ENCODE peak calls at places on chromosomes 3 and 15, in five cellular contexts. Q, H, D, I and K are unnamed samples.

GRCh38 chr3:141127344-141128125 is 76.4 kb downstream of the SPSB4 start:
- DNase-seq in I (no peak), D (no peak), Q (no peak), H (no peak), K (no peak)

GRCh38 chr3:34247401-34247800 is 449.0 kb downstream of the PDCD6IP start:
- DNase-seq in I (no peak), D (no peak), H (no peak), Q (no peak), K (no peak)

GRCh38 chr3:162978136-162978535 is 1481.5 kb downstream of the OTOL1 start:
- DNase-seq in Q (no peak), I (peak; percentile 1), H (no peak), D (no peak), K (no peak)

GRCh38 chr3:123069021-123069381 is 2.2 kb downstream of the PDIA5 start:
- DNase-seq in H (no peak), Q (no peak), I (no peak), D (no peak), K (no peak)

GRCh38 chr3:59496250-59496649 is 446.4 kb upstream of the CFAP20DC start:
- DNase-seq in D (no peak), Q (no peak), I (no peak), H (no peak), K (no peak)

GRCh38 chr3:55481918-55482495 is 5.1 kb downstream of the WNT5A start:
- DNase-seq in D (no peak), H (no peak), Q (no peak), I (peak; percentile 82), K (no peak)

GRCh38 chr3:142152349-142152748 is 3.0 kb upstream of the TFDP2 start:
- DNase-seq in Q (no peak), H (no peak), I (no peak), D (no peak), K (no peak)

GRCh38 chr3:122728756-122729514 is 48.3 kb downstream of the PARP14 start:
- DNase-seq in I (no peak), Q (no peak), H (no peak), D (no peak), K (no peak)

GRCh38 chr3:193774272-193774915 is 181.4 kb downstream of the OPA1 start:
- DNase-seq in I (no peak), Q (no peak), H (no peak), D (no peak), K (no peak)

GRCh38 chr3:157370867-157371266 is 65.8 kb upstream of the PTX3 start:
- DNase-seq in H (no peak), D (no peak), I (peak; percentile 78), Q (no peak), K (no peak)

GRCh38 chr3:187101184-187102072 is 37.9 kb downstream of the RPL39L start:
- DNase-seq in H (peak; percentile 84), I (peak; percentile 86), Q (no peak), D (peak; percentile 77), K (peak; percentile 89)

GRCh38 chr3:14602006-14602803 is 49.4 kb upstream of the CCDC174 start:
- DNase-seq in D (no peak), I (no peak), H (no peak), Q (no peak), K (no peak)

GRCh38 chr15:77064539-77065308 is 6.2 kb downstream of the TSPAN3 start:
- DNase-seq in Q (no peak), H (no peak), D (no peak), I (no peak), K (no peak)

GRCh38 chr3:12716605-12717121 is 42.4 kb downstream of the TMEM40 start:
- DNase-seq in H (no peak), Q (no peak), D (no peak), I (no peak), K (no peak)
- H3K4me3 ChIP-seq in H (no peak overlapping the region), Q (no peak overlapping the region), D (no peak overlapping the region), I (no peak overlapping the region), K (no peak overlapping the region)

GRCh38 chr15:36999778-37000177 is 100.6 kb downstream of the MEIS2 start:
- DNase-seq in D (no peak), H (no peak), Q (no peak), I (no peak), K (no peak)

GRCh38 chr15:36994809-36995208 is 105.5 kb downstream of the MEIS2 start:
- DNase-seq in H (no peak), I (no peak), D (no peak), Q (no peak), K (no peak)

GRCh38 chr15:36992454-36992853 is 107.9 kb downstream of the MEIS2 start:
- DNase-seq in D (no peak), I (no peak), H (no peak), Q (no peak), K (no peak)

GRCh38 chr15:36996538-36997181 is 103.7 kb downstream of the MEIS2 start:
- DNase-seq in Q (no peak), D (no peak), I (no peak), H (no peak), K (no peak)

GRCh38 chr15:36996121-36996520 is 104.2 kb downstream of the MEIS2 start:
- DNase-seq in H (no peak), Q (no peak), D (no peak), I (no peak), K (no peak)
- TF ChIP-seq CTCF in H (peak; percentile 35), Q (no peak), D (no peak), I (no peak), K (no peak)

GRCh38 chr3:63762180-63762579 is 56.9 kb upstream of the C3orf49 start:
- DNase-seq in I (peak; percentile 82), Q (no peak), H (no peak), D (no peak), K (peak; percentile 55)
- H3K4me3 ChIP-seq in I (no peak overlapping the region), Q (no peak overlapping the region), H (no peak overlapping the region), D (no peak overlapping the region), K (no peak overlapping the region)

GRCh38 chr15:79172032-79172481 is 81.5 kb upstream of the RASGRF1 start:
- DNase-seq in I (no peak), H (no peak), D (no peak), Q (no peak), K (no peak)
- TF ChIP-seq CTCF in I (no peak), H (no peak), D (no peak), Q (no peak), K (peak; percentile 9)

GRCh38 chr15:68536331-68537095 is 42.3 kb upstream of the CORO2B start:
- DNase-seq in I (peak; percentile 85), H (no peak), Q (no peak), D (no peak), K (no peak)
- H3K4me3 ChIP-seq in I (no peak overlapping the region), H (no peak overlapping the region), Q (no peak overlapping the region), D (no peak overlapping the region), K (no peak overlapping the region)

DNA sequence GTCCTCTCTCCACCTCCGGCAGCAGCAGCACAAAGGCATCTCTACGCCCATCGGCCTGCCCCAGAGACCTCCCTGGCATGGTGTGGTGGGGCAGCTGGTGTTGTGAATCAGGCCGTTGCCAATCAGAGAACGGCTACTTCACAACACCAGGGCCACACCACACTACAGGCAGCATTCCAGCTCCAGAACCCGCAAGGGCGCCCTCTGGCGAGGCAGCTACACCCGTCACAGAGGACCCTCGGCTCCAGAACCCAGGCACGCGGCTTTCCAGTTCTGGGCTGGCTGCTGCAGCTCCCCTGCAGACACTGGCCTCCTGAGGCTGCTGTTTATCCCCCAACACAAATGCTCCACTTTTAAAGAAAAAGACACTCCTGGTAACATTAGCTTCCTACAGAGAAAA is 127.5 kb upstream of the TOPAZ1 start:
- DNase-seq in H (peak; percentile 31), I (peak; percentile 51), Q (peak; percentile 37), D (peak; percentile 65), K (no peak)
- TF ChIP-seq CTCF in H (peak; percentile 55), I (peak; percentile 36), Q (peak; percentile 42), D (peak; percentile 52), K (peak; percentile 47)

DNA sequence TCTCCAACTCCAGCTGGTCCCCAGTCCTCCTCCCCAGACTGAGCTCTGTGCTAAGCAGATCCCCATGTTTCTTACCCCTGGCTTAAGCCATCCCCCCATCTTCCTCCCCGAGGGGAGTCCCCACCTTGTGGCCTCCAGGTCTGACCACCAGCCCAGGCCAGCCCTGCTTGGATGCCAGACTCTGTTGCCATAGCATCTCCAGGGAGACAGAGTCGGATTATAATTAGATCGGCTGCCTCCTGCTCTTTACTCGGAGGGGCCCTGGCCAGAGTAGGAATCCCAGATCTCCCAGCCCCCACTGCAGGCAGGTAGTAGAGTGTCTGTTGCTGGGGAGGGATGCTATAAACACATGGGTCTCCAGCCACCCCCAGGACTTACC is 2.4 kb downstream of the KLHDC8B start:
- DNase-seq in D (no peak), Q (no peak), I (no peak), H (peak; percentile 45), K (no peak)
- H3K4me3 ChIP-seq in D (no peak overlapping the region), Q (peak overlapping the region; percentile 80), I (no peak overlapping the region), H (peak overlapping the region; percentile 84), K (no peak overlapping the region)

GRCh38 chr15:83745771-83746170 is 91.8 kb downstream of the ADAMTSL3 start:
- DNase-seq in D (no peak), Q (no peak), H (no peak), I (no peak), K (no peak)

GRCh38 chr15:83747718-83748110 is 93.8 kb downstream of the ADAMTSL3 start:
- DNase-seq in D (no peak), I (no peak), H (no peak), Q (no peak), K (no peak)

GRCh38 chr15:83746231-83746630 is 92.3 kb downstream of the ADAMTSL3 start:
- DNase-seq in D (no peak), H (no peak), Q (no peak), I (no peak), K (no peak)

GRCh38 chr15:83747050-83747717 is 93.3 kb downstream of the ADAMTSL3 start:
- DNase-seq in Q (no peak), H (no peak), D (no peak), I (peak; percentile 62), K (peak; percentile 3)
- TF ChIP-seq CTCF in Q (peak; percentile 40), H (peak; percentile 51), D (no peak), I (no peak), K (no peak)

DNA sequence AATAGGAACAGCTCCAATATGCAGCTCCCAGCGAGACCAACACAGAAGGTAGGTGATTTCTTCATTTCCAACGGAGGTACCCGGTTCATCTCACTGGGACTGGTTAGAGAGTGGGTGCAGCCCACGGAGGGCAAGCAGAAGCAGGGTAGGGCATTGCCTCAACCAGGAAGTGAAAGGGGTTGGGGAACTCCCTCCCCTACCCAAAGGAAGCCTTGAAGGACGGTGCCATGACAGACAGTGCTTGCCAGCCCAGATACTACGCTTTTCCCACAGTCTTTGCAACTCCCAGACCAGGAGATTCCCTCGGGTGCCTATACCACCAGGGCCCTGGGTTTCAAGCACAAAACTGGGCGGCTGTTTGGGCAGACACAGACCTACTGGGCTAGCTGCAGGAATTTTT is 576.9 kb upstream of the NECTIN3 start:
- DNase-seq in H (no peak), Q (no peak), D (no peak), I (no peak), K (no peak)
- H3K4me3 ChIP-seq in H (no peak overlapping the region), Q (no peak overlapping the region), D (no peak overlapping the region), I (no peak overlapping the region), K (no peak overlapping the region)